ENCODE peak calls at places on chromosomes 13 and 19, in ten cellular contexts. W is neural progenitor cell, G is lung, S is lower lobe of right lung, D is fibroblast of pulmonary artery, N is thoracic aorta, Q is psoas muscle, K is tibial nerve, U is kidney epithelial cell, B is dorsolateral prefrontal cortex. P is an unnamed sample.

GRCh38 chr19:28377077-28377476 is 835.9 kb downstream of the UQCRFS1 start:
- DNase-seq in W (peak; percentile 43), G (no peak), S (no peak), D (peak; percentile 7), N (no peak), Q (no peak), K (no peak), U (no peak), B (no peak), P (no peak)

GRCh38 chr19:8571006-8571411 is 6.2 kb downstream of the MYO1F start:
- DNase-seq in W (no peak), G (peak; percentile 57), S (peak; percentile 71), D (peak; percentile 59), N (no peak), Q (no peak), K (no peak), U (no peak), B (no peak), P (no peak)

GRCh38 chr13:46489586-46490023 is 63.4 kb upstream of the LRCH1 start:
- DNase-seq in W (peak; percentile 18), G (no peak), S (no peak), D (peak; percentile 82), N (peak; percentile 62), Q (peak; percentile 56), K (no peak), U (peak; percentile 10), B (no peak), P (no peak)

GRCh38 chr19:55369651-55370304 is 485 bp downstream of the IL11 start:
- DNase-seq in W (peak; percentile 87), G (no peak), S (peak; percentile 50), D (peak; percentile 60), N (no peak), Q (no peak), K (no peak), U (no peak), B (no peak), P (no peak)

GRCh38 chr13:39036212-39036611 is 1.7 kb downstream of the PROSER1 start:
- DNase-seq in W (no peak), G (no peak), S (no peak), D (peak; percentile 44), N (no peak), Q (no peak), K (no peak), U (no peak), B (no peak), P (no peak)

GRCh38 chr19:42081584-42082258 is 5.8 kb downstream of the ZNF574 start:
- DNase-seq in W (no peak), G (no peak), S (no peak), D (peak; percentile 67), N (no peak), Q (no peak), K (no peak), U (no peak), B (no peak), P (no peak)

GRCh38 chr19:33296473-33297060 is 5.8 kb downstream of the CEBPA start:
- DNase-seq in W (no peak), G (no peak), S (no peak), D (no peak), N (no peak), Q (peak; percentile 53), K (peak; percentile 7), U (no peak), B (no peak), P (no peak)

GRCh38 chr19:16441661-16442071 is 30.1 kb downstream of the EPS15L1 start:
- DNase-seq in W (peak; percentile 77), G (no peak), S (no peak), D (no peak), N (no peak), Q (no peak), K (no peak), U (no peak), B (no peak), P (no peak)

DNA sequence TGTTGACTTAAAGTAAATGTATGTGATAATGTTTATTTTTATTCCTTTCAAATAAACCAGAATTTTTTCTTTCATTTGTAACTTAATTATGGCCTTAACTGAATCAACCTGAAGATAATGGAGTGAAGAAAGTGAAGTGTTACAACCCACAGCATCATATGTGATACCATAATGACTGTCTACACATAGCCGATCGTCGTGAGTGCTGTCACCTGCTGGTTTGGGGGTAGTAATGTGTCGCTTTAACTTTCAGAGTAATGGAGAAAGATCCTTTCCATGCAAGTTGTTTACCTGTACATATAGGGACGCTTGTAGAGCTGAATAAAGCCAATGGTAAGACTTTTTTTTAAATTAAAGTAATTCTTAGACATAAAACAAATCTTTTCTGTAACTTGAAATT is 9.9 kb downstream of the CDC16 start:
- DNase-seq in W (no peak), G (no peak), S (no peak), D (no peak), N (no peak), Q (no peak), K (no peak), U (no peak), B (no peak), P (no peak)
- TF ChIP-seq CTCF in W (no peak), G (no peak), S (no peak), D (no peak), N (no peak), Q (no peak), K (no peak), U (no peak), B (no peak), P (no peak)

GRCh38 chr13:111595791-111596190 is 275.3 kb downstream of the TEX29 start:
- DNase-seq in W (no peak), G (no peak), S (no peak), D (no peak), N (no peak), Q (no peak), K (no peak), U (no peak), B (no peak), P (no peak)

GRCh38 chr13:111602874-111603273 is 282.4 kb downstream of the TEX29 start:
- DNase-seq in W (no peak), G (no peak), S (no peak), D (no peak), N (no peak), Q (no peak), K (no peak), U (no peak), B (no peak), P (no peak)

GRCh38 chr13:111598751-111599150 is 278.3 kb downstream of the TEX29 start:
- DNase-seq in W (no peak), G (no peak), S (no peak), D (no peak), N (no peak), Q (no peak), K (no peak), U (no peak), B (no peak), P (no peak)

GRCh38 chr13:111597041-111598017 is 276.9 kb downstream of the TEX29 start:
- DNase-seq in W (peak; percentile 7), G (no peak), S (no peak), D (no peak), N (no peak), Q (no peak), K (no peak), U (no peak), B (no peak), P (no peak)

DNA sequence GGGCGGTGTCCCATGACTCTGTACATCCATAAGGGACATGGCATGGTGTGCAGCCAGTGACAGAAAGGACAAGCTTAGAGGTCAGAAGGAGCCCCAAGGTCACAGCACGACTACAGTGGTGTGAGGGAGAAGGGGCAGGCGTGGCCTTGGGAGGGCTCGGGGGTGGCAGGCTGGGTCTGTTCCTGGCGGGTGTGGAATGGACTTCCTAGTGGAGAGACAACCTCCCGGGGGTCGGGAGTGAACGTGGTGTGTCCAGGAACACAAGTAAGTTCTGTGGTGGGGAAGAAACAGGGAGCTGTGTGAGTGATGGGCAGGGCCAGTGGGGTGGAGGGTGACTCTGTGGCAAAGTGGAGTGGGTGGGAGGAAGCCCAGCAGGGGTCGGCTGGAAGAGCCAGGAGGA is 279.3 kb downstream of the TEX29 start:
- DNase-seq in W (no peak), G (no peak), S (no peak), D (no peak), N (no peak), Q (no peak), K (no peak), U (no peak), B (no peak), P (no peak)
- H3K4me3 ChIP-seq in W (no peak overlapping the region), G (no peak overlapping the region), S (no peak overlapping the region), D (no peak overlapping the region), N (no peak overlapping the region), Q (no peak overlapping the region), K (no peak overlapping the region), U (no peak overlapping the region), B (no peak overlapping the region), P (no peak overlapping the region)

GRCh38 chr13:58043971-58044370 is 412.4 kb downstream of the PCDH17 start:
- DNase-seq in W (no peak), G (no peak), S (no peak), D (no peak), N (no peak), Q (no peak), K (no peak), U (no peak), B (no peak), P (no peak)
- TF ChIP-seq CTCF in W (no peak), G (no peak), S (no peak), D (no peak), N (no peak), Q (no peak), K (no peak), U (no peak), B (no peak), P (no peak)

DNA sequence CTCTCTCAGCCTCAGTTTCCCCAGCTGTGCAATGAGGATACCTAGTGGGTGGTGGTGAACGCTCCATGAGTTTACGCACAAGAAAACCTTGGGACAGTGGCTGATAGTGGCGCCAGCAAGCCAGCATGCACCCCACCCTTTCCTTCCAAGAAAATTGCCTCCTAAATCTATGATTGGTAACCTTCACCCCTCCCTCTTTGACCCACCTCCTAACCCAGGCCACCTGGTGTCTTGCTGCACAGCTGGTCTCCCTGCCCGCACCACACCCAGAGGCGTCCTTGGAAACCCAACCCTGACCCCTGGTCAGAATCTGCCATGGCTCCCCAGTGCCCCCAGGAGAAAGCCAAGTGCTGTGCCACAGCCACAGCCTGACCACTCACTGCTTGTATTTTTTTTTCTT is 22.8 kb upstream of the BCL3 start:
- DNase-seq in W (no peak), G (no peak), S (no peak), D (no peak), N (no peak), Q (no peak), K (no peak), U (no peak), B (no peak), P (no peak)
- H3K4me3 ChIP-seq in W (no peak overlapping the region), G (no peak overlapping the region), S (no peak overlapping the region), D (no peak overlapping the region), N (no peak overlapping the region), Q (no peak overlapping the region), K (no peak overlapping the region), U (no peak overlapping the region), B (no peak overlapping the region), P (no peak overlapping the region)

P was measured in GM12864.